ENCODE peak calls at places on chromosomes 11 and 22, in four cellular contexts. One of them, this sample, is unnamed.

GRCh38 chr11:59173080-59173963 is 1.4 kb downstream of the DTX4 start:
- DNase-seq in skeletal muscle cell: no peak
- DNase-seq in neural crest cell: peak; percentile 44
- DNase-seq in EL: peak; percentile 38
- DNase-seq in this sample: no peak

GRCh38 chr22:39514373-39514973 is 5.9 kb upstream of the ATF4 start:
- DNase-seq in skeletal muscle cell: no peak
- DNase-seq in neural crest cell: peak; percentile 75
- DNase-seq in EL: peak; percentile 44
- DNase-seq in this sample: peak; percentile 72

GRCh38 chr11:85481862-85482261 is 145.3 kb downstream of the DLG2 start:
- DNase-seq in neural crest cell: no peak
- DNase-seq in skeletal muscle cell: no peak
- DNase-seq in EL: no peak
- DNase-seq in this sample: no peak

GRCh38 chr11:112042161-112042960 is 17.2 kb downstream of the DLAT start:
- DNase-seq in skeletal muscle cell: no peak
- DNase-seq in neural crest cell: no peak
- DNase-seq in EL: peak; percentile 67
- DNase-seq in this sample: no peak

GRCh38 chr22:40413873-40414272 is 43.5 kb downstream of the SGSM3 start:
- DNase-seq in EL: no peak
- DNase-seq in neural crest cell: no peak
- DNase-seq in skeletal muscle cell: no peak
- DNase-seq in this sample: no peak

GRCh38 chr11:126930100-126930841 is 70.3 kb downstream of the KIRREL3 start:
- DNase-seq in neural crest cell: no peak
- DNase-seq in EL: no peak
- DNase-seq in skeletal muscle cell: no peak
- DNase-seq in this sample: no peak

GRCh38 chr22:46969491-46969890 is 207.0 kb downstream of the TBC1D22A start:
- DNase-seq in neural crest cell: no peak
- DNase-seq in EL: no peak
- DNase-seq in skeletal muscle cell: no peak
- DNase-seq in this sample: no peak

GRCh38 chr11:96045622-96046456 is 121.9 kb upstream of the MTMR2 start:
- DNase-seq in neural crest cell: no peak
- DNase-seq in skeletal muscle cell: peak; percentile 53
- DNase-seq in EL: no peak
- DNase-seq in this sample: peak; percentile 42

GRCh38 chr11:8649361-8649760 is 33.1 kb downstream of the TRIM66 start:
- DNase-seq in neural crest cell: no peak
- DNase-seq in EL: peak; percentile 70
- DNase-seq in skeletal muscle cell: peak; percentile 23
- DNase-seq in this sample: no peak

GRCh38 chr22:29726104-29726503 is 6.3 kb downstream of the CABP7 start:
- DNase-seq in neural crest cell: no peak
- DNase-seq in skeletal muscle cell: no peak
- DNase-seq in EL: no peak
- DNase-seq in this sample: no peak

GRCh38 chr22:31917227-31917921 is 27.0 kb upstream of the YWHAH start:
- DNase-seq in EL: no peak
- DNase-seq in neural crest cell: no peak
- DNase-seq in skeletal muscle cell: no peak
- DNase-seq in this sample: no peak

GRCh38 chr11:114821626-114822025 is 143.3 kb downstream of the NXPE2 start:
- DNase-seq in skeletal muscle cell: no peak
- DNase-seq in neural crest cell: no peak
- DNase-seq in EL: no peak
- DNase-seq in this sample: peak; percentile 49

GRCh38 chr11:2530131-2530854 is 85.5 kb downstream of the KCNQ1 start:
- DNase-seq in EL: no peak
- DNase-seq in skeletal muscle cell: no peak
- DNase-seq in neural crest cell: no peak
- DNase-seq in this sample: peak; percentile 0

GRCh38 chr11:129383060-129383459 is 7.4 kb downstream of the BARX2 start:
- DNase-seq in EL: no peak
- DNase-seq in skeletal muscle cell: no peak
- DNase-seq in neural crest cell: no peak
- DNase-seq in this sample: no peak

GRCh38 chr11:330694-331314 is 10.1 kb upstream of the IFITM3 start:
- DNase-seq in neural crest cell: no peak
- DNase-seq in EL: no peak
- DNase-seq in skeletal muscle cell: no peak
- DNase-seq in this sample: no peak

GRCh38 chr11:61377461-61378160 is 14.8 kb upstream of the TMEM216 start:
- DNase-seq in EL: no peak
- DNase-seq in skeletal muscle cell: no peak
- DNase-seq in neural crest cell: no peak
- DNase-seq in this sample: no peak

GRCh38 chr11:41189711-41190477 is 269.6 kb downstream of the LRRC4C start:
- DNase-seq in neural crest cell: no peak
- DNase-seq in EL: no peak
- DNase-seq in skeletal muscle cell: no peak
- DNase-seq in this sample: no peak

GRCh38 chr11:2934611-2935239 is 5.5 kb upstream of the PHLDA2 start:
- DNase-seq in skeletal muscle cell: no peak
- DNase-seq in EL: no peak
- DNase-seq in neural crest cell: no peak
- DNase-seq in this sample: no peak

GRCh38 chr11:94766656-94767291 is 1.4 kb upstream of the AMOTL1 start:
- DNase-seq in skeletal muscle cell: no peak
- DNase-seq in EL: no peak
- DNase-seq in neural crest cell: no peak
- DNase-seq in this sample: no peak

This sample was measured in BE2C.